ENCODE peak calls at places on chromosomes 7 and 10, in four cellular contexts. A is transverse colon, F is heart left ventricle, S is sigmoid colon. L is an unnamed sample. For H3K4me1, the result is how much of the 10 kb centered on the place peaks cover.

GRCh38 chr10:82742478-82742877 is 867.5 kb downstream of the NRG3 start:
- DNase-seq in A (no peak), F (no peak), S (no peak), L (no peak)

GRCh38 chr7:23450518-23450917 is 19.8 kb downstream of the IGF2BP3 start:
- DNase-seq in A (no peak), F (no peak), S (no peak), L (no peak)

GRCh38 chr10:47403401-47404318 is 19.6 kb upstream of the ZNF488 start:
- DNase-seq in A (no peak), F (no peak), S (no peak), L (no peak)

GRCh38 chr7:158495780-158496179 is 91.8 kb downstream of the PTPRN2 start:
- DNase-seq in A (peak), F (no peak), S (no peak), L (no peak)

GRCh38 chr10:50511512-50512213 is 112.1 kb downstream of the SGMS1 start:
- DNase-seq in A (no peak), F (no peak), S (no peak), L (no peak)

GRCh38 chr7:129163875-129164544 is 19.5 kb downstream of the TSPAN33 start:
- DNase-seq in A (no peak), F (no peak), S (no peak), L (peak)

GRCh38 chr7:39838326-39838725 is 111.7 kb upstream of the CDK13 start:
- DNase-seq in A (peak), F (peak), S (peak), L (no peak)

GRCh38 chr7:124566576-124566975 is 199.0 kb downstream of the GPR37 start:
- DNase-seq in A (no peak), F (no peak), S (no peak), L (no peak)

GRCh38 chr7:114530074-114530611 is 115.5 kb downstream of the FOXP2 start:
- DNase-seq in A (no peak), F (no peak), S (no peak), L (no peak)

GRCh38 chr7:55130079-55130476 is 111.3 kb downstream of the EGFR start:
- DNase-seq in A (no peak), F (no peak), S (no peak), L (no peak)

GRCh38 chr10:31929260-31929985 is 792 bp upstream of the ARHGAP12 start:
- DNase-seq in A (peak), F (peak), S (peak), L (peak)

GRCh38 chr7:107891619-107892366 is 810 bp downstream of the DLD start:
- DNase-seq in A (no peak), F (no peak), S (no peak), L (no peak)

GRCh38 chr10:83432296-83433045 is 706.8 kb upstream of the GHITM start:
- DNase-seq in A (no peak), F (no peak), S (no peak), L (no peak)

GRCh38 chr10:133458710-133459453 is 5.1 kb downstream of the SCART1 start:
- DNase-seq in A (no peak), F (no peak), S (no peak), L (no peak)

GRCh38 chr7:79781716-79782115 is 328.2 kb upstream of the MAGI2 start:
- DNase-seq in A (no peak), F (no peak), S (no peak), L (no peak)

GRCh38 chr10:14173706-14174594 is 156.8 kb downstream of the FRMD4A start:
- DNase-seq in A (no peak), F (no peak), S (no peak), L (no peak)

GRCh38 chr7:89129600-89130375 is 334.3 kb upstream of the TEX47 start:
- DNase-seq in A (no peak), F (no peak), S (no peak), L (no peak)

GRCh38 chr10:12337973-12338372 is 11.4 kb upstream of the CAMK1D start:
- DNase-seq in A (no peak), F (no peak), S (no peak), L (no peak)

GRCh38 chr7:27095897-27096755 is at the start of gene HOXA1:
- DNase-seq in A (peak), F (peak), S (peak), L (peak)

GRCh38 chr7:135768064-135768463 is 19.5 kb upstream of the FAM180A start:
- DNase-seq in A (no peak), F (no peak), S (no peak), L (no peak)

GRCh38 chr7:135147899-135148721 is at the start of gene TMEM140:
- DNase-seq in A (peak), F (no peak), S (no peak), L (no peak)

GRCh38 chr7:158351051-158351450 is 236.6 kb downstream of the PTPRN2 start:
- DNase-seq in A (no peak), F (no peak), S (peak), L (no peak)

GRCh38 chr10:124530215-124530665 is 68.6 kb downstream of the LHPP start:
- DNase-seq in A (peak), F (peak), S (peak), L (peak)

GRCh38 chr10:132575320-132576201 is 38.0 kb downstream of the INPP5A start:
- DNase-seq in A (no peak), F (no peak), S (no peak), L (peak)

GRCh38 chr10:49767752-49768151 is 5.6 kb upstream of the OGDHL start:
- DNase-seq in A (no peak), F (no peak), S (no peak), L (no peak)

GRCh38 chr7:85275204-85275603 is 88.3 kb upstream of the SEMA3D start:
- DNase-seq in A (no peak), F (no peak), S (no peak), L (no peak)

GRCh38 chr7:151372612-151373265 is 31.1 kb downstream of the NUB1 start:
- DNase-seq in A (peak), F (no peak), S (peak), L (no peak)

GRCh38 chr10:70137135-70137534 is 4.5 kb upstream of the AIFM2 start:
- DNase-seq in A (no peak), F (no peak), S (no peak), L (no peak)

GRCh38 chr7:12694817-12695216 is 7.4 kb downstream of the ARL4A start:
- DNase-seq in A (no peak), F (no peak), S (no peak), L (no peak)

GRCh38 chr10:43420369-43421200 is 11.6 kb upstream of the HNRNPF start:
- DNase-seq in A (peak), F (peak), S (peak), L (peak)

GRCh38 chr10:94146313-94146712 is 152.6 kb downstream of the PLCE1 start:
- DNase-seq in A (no peak), F (peak), S (no peak), L (no peak)

GRCh38 chr7:87107949-87108757 is 44.1 kb upstream of the DMTF1 start:
- DNase-seq in A (no peak), F (no peak), S (no peak), L (no peak)

GRCh38 chr10:77770868-77771175 is 133.2 kb upstream of the KCNMA1 start:
- DNase-seq in A (no peak), F (no peak), S (no peak), L (no peak)

GRCh38 chr7:55532150-55532917 is 40.0 kb downstream of the VOPP1 start:
- DNase-seq in A (no peak), F (no peak), S (no peak), L (no peak)

GRCh38 chr10:9382199-9382598 is 1327.7 kb downstream of the GATA3 start:
- DNase-seq in A (no peak), F (no peak), S (no peak), L (no peak)

GRCh38 chr7:79241288-79242055 is 212.0 kb downstream of the MAGI2 start:
- DNase-seq in A (no peak), F (no peak), S (no peak), L (no peak)

GRCh38 chr7:68678196-68678595 is 920.1 kb upstream of the AUTS2 start:
- DNase-seq in A (no peak), F (no peak), S (no peak), L (no peak)

GRCh38 chr7:14747701-14748100 is 154.8 kb downstream of the DGKB start:
- DNase-seq in A (no peak), F (no peak), S (no peak), L (no peak)

DNA sequence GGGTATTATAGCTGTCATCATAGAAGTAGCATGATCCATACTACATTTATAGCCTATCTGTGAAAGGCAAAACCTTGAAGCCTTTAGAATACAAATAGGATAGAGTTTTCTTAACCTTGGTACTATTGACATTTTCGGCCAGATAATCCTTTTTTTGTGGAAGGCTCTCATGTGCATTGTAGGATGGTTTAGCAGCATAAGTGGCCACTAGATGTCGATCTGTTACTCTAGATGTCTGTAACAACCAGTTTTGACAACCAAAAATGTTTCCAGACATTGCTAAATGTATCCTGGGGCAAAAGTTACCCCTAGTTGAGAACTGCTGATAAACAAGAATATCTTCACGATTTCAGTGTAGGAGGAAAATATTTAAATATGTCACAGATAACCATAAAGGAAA is 319.4 kb upstream of the GALNT17 start:
- DNase-seq in A (no peak), F (no peak), S (no peak), L (no peak)
- TF ChIP-seq CTCF in A (no peak), F (no peak), S (no peak), L (no peak)

GRCh38 chr7:132258231-132258630 is 318.0 kb downstream of the PLXNA4 start:
- DNase-seq in A (no peak), F (no peak), S (no peak), L (no peak)

GRCh38 chr7:132257253-132257652 is 319.0 kb downstream of the PLXNA4 start:
- DNase-seq in A (no peak), F (no peak), S (no peak), L (no peak)

GRCh38 chr7:132263151-132263550 is 313.1 kb downstream of the PLXNA4 start:
- DNase-seq in A (no peak), F (no peak), S (no peak), L (no peak)

GRCh38 chr7:132256721-132257212 is 319.5 kb downstream of the PLXNA4 start:
- DNase-seq in A (no peak), F (no peak), S (no peak), L (no peak)

GRCh38 chr7:132261296-132261695 is 315.0 kb downstream of the PLXNA4 start:
- DNase-seq in A (no peak), F (no peak), S (no peak), L (no peak)
- H3K4me3 ChIP-seq in A (no peak), F (no peak), S (no peak), L (no peak)

DNA sequence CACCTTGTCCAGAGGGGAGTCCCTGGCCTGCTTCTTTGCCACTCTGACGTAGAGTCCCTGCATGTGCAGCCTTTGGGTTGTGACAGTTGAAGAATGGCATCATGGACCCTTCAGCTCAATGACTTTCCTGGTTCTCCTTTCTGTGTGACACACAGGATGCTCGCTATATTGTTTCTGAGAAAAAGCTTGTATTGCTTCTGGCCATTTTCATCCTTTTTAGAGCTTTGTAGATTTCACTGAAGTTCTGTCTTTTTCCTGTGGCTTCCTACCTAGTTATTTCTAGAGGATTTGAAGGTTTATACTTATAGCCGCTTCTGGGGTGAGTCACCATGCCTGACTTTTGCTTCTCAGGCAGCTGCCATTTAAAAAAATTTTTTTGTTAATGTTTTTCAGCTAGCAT is 27.0 kb downstream of the SND1 start:
- DNase-seq in A (no peak), F (no peak), S (no peak), L (no peak)
- H3K4me1 ChIP-seq in A (under half), F (under half), S (under half), L (under half)

DNA sequence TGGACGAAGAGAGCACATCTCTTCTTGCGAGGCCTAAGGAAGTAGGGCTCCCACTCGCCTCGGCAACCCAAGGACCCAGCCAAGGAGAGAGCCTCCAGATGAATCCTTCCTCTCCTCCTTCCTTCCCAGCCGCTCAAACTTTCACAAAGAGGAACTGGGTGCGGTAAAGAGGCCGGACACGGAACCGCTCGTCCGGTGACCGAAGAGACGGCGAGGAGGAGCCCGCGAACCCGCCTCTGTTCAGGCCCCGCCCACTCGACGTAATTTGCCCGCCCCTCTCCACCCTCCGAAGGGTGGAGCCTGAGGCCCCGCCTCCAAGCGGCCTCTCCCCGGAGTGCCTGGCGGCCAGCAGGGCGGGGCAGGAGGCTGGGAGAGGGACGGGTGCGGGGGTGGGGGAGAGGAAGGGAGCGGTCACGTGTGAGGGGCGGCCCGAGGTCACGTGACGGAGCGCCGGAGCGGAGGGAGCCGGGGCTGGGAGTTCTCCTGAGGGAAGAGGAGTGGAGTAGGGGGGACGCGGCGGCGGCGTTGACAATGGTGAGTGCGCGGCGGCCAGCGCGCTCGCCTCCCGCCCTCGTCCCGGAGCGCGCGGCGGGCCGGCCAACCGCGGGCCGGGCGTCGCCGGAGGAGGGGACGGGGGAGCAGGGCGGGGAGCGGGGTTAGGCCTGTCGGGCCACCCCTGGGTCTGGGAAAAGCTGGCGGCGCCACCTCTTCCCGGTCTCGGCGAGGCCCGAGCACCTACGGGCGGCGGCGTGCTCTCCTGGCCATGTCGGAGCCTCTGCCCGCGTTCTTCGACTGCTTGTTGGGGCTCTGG is at the start of gene VPS26A:
- DNase-seq in A (peak), F (peak), S (peak), L (peak)
- TF ChIP-seq CTCF in A (no peak), F (no peak), S (peak), L (no peak)

DNA sequence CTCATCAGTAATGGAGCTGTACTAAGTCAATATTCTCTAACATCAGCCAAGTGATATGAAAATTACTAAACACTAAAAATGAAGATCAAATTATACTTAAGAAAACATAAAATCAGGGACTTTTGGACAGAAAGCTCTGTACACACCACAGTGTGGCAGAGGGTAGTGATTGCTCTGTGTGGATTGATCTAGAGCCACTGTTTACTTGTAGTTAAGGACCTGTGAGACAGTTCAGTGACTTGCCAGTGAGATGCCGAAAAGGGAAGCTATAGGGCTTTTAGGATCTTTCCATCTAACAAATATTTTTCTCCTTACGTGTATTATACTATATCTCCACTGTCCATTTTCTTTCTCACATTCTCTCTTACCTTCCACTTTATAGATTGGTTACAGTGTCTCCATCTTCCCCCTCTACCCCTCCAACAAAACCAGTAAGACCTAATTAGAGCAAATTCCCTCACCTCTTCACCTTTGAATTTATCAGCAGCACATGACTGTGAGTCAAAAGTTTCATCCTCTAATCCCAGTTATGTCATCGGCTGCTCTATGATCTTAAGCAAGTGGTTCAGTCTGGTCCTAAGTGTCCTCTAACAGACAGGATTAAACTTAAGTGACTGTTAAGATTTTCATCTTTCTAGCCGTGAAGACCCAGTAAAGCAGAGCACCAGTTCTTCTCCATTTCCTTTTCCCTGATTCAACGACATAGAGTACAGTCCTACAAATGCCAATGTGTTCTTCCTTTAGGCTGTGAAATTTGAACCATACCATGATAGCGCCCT is 6.9 kb downstream of the PIK3CG start:
- DNase-seq in A (no peak), F (no peak), S (no peak), L (no peak)
- H3K4me3 ChIP-seq in A (no peak), F (no peak), S (no peak), L (no peak)

DNA sequence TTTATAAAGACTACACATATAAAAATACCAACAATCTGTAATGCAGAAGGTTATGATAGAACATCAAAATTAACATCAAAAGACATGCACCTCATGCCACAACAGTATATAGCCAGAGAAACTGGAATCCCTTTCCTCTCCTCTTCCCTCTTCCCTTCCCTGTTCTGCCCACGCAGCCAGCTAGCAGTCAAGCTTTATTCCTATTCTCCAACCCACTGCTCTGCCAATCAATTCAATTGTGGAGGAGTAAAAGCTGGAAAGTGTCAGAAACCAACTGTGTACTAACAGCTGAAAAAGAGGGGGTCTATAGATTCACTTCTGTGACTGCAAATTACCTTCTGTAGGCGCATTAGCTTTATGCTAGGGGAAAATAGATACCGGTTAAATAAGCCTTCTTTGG is 16.4 kb downstream of the ABI1 start:
- DNase-seq in A (no peak), F (no peak), S (no peak), L (no peak)
- H3K4me1 ChIP-seq in A (under half), F (under half), S (under half), L (under half)

GRCh38 chr7:149031353-149031910 is 3.1 kb upstream of the PDIA4 start:
- DNase-seq in A (no peak), F (no peak), S (no peak), L (no peak)

GRCh38 chr7:149027055-149027454 is 1.2 kb downstream of the PDIA4 start:
- DNase-seq in A (no peak), F (no peak), S (no peak), L (peak)

GRCh38 chr7:149023662-149024061 is 4.6 kb downstream of the PDIA4 start:
- DNase-seq in A (no peak), F (no peak), S (no peak), L (no peak)

GRCh38 chr7:149027560-149028345 is 552 bp downstream of the PDIA4 start:
- DNase-seq in A (peak), F (peak), S (no peak), L (no peak)

DNA sequence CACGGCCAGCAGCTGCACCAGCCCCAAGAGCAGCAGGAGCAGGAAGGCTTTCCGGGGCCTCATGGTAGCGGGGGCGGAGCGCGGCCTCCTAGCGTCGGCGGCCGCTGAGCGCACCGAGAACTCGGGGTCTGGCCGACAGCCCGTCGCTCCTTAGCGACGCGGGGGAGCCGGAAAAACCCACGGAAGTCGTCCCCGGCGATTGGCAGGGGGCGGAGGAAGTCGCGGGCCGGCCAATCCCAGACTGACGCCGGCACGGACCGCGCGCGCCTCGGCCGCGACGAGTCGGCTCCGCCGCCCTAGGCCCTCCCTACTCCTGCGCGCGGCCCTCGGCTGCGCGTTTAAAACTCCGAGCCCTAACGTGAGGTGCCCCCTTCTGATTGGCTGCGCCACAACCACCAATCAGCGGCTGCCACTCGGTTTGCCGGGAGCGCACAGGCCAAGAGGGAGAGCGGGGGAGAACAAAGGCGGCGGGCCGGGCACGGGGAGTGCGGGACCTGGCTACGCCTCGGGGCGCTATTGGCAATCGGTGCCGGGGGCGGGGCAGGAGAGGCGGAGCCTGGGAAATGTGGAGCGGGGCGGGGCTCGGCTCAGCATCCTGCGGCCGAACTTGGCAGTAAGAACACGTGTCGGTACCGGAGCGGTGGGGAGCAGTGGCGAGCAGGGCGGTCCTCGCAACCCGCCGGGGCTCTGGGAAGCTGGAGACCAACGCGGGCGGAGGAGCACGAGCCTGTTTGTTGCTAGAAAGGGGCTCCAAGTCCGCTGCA is at the start of gene PDIA4:
- DNase-seq in A (peak), F (peak), S (peak), L (peak)
- TF ChIP-seq CTCF in A (no peak), F (peak), S (no peak), L (no peak)

L was measured in mucosa of descending colon.